ENCODE peak calls at places on chromosome 3, in five cellular contexts. One of them, this sample, is unnamed.
A peak's percentile ranks its signal among the peaks of the same experiment; 100 is the strongest.

GRCh38 chr3:137695351-137695750 is 68.8 kb upstream of the SOX14 start:
- DNase-seq in GM23338: peak; percentile 27
- DNase-seq in K562: no peak
- DNase-seq in HepG2: no peak
- DNase-seq in GM12878: no peak
- DNase-seq in this sample: no peak

GRCh38 chr3:69770219-69770618 is 31.0 kb downstream of the MITF start:
- DNase-seq in K562: no peak
- DNase-seq in GM23338: peak; percentile 19
- DNase-seq in GM12878: no peak
- DNase-seq in HepG2: no peak
- DNase-seq in this sample: peak; percentile 29

GRCh38 chr3:17742837-17743659 is 617 bp upstream of the TBC1D5 start:
- DNase-seq in GM23338: no peak
- DNase-seq in K562: peak; percentile 98
- DNase-seq in GM12878: no peak
- DNase-seq in HepG2: no peak
- DNase-seq in this sample: peak; percentile 92

GRCh38 chr3:108406661-108407206 is 103.7 kb downstream of the MYH15 start:
- DNase-seq in GM23338: peak; percentile 62
- DNase-seq in HepG2: peak; percentile 71
- DNase-seq in K562: peak; percentile 39
- DNase-seq in GM12878: peak; percentile 68
- DNase-seq in this sample: peak; percentile 62

GRCh38 chr3:196207833-196208607 is 3.2 kb downstream of the ZDHHC19 start:
- DNase-seq in K562: peak; percentile 100
- DNase-seq in HepG2: no peak
- DNase-seq in GM12878: no peak
- DNase-seq in GM23338: peak; percentile 95
- DNase-seq in this sample: peak; percentile 57

GRCh38 chr3:125671461-125672243 is 76.4 kb upstream of the OSBPL11 start:
- DNase-seq in K562: no peak
- DNase-seq in GM23338: peak; percentile 27
- DNase-seq in HepG2: no peak
- DNase-seq in GM12878: no peak
- DNase-seq in this sample: no peak

GRCh38 chr3:38638354-38638753 is 11.1 kb downstream of the SCN5A start:
- DNase-seq in GM23338: no peak
- DNase-seq in GM12878: no peak
- DNase-seq in K562: no peak
- DNase-seq in HepG2: no peak
- DNase-seq in this sample: no peak

GRCh38 chr3:120678331-120678845 is 3.7 kb downstream of the HGD start:
- DNase-seq in HepG2: peak; percentile 96
- DNase-seq in GM12878: peak; percentile 35
- DNase-seq in K562: no peak
- DNase-seq in GM23338: peak; percentile 51
- DNase-seq in this sample: peak; percentile 90

GRCh38 chr3:18080198-18080689 is 337.8 kb upstream of the TBC1D5 start:
- DNase-seq in K562: no peak
- DNase-seq in HepG2: no peak
- DNase-seq in GM12878: no peak
- DNase-seq in GM23338: no peak
- DNase-seq in this sample: no peak

GRCh38 chr3:99532246-99532645 is 106.1 kb upstream of the COL8A1 start:
- DNase-seq in GM12878: no peak
- DNase-seq in GM23338: peak; percentile 95
- DNase-seq in HepG2: peak; percentile 29
- DNase-seq in K562: peak; percentile 7
- DNase-seq in this sample: peak; percentile 15

GRCh38 chr3:115792206-115792955 is 169.1 kb downstream of the GAP43 start:
- DNase-seq in HepG2: peak; percentile 95
- DNase-seq in GM23338: no peak
- DNase-seq in GM12878: no peak
- DNase-seq in K562: no peak
- DNase-seq in this sample: no peak

GRCh38 chr3:82942041-82942440 is 1180.6 kb upstream of the GBE1 start:
- DNase-seq in HepG2: no peak
- DNase-seq in GM23338: no peak
- DNase-seq in K562: no peak
- DNase-seq in GM12878: peak; percentile 16
- DNase-seq in this sample: no peak

GRCh38 chr3:109563149-109563548 is 225.8 kb upstream of the DPPA4 start:
- DNase-seq in GM12878: no peak
- DNase-seq in HepG2: no peak
- DNase-seq in GM23338: peak; percentile 4
- DNase-seq in K562: no peak
- DNase-seq in this sample: no peak

GRCh38 chr3:98021821-98022220 is 13.3 kb downstream of the GABRR3 start:
- DNase-seq in GM23338: no peak
- DNase-seq in K562: no peak
- DNase-seq in GM12878: no peak
- DNase-seq in HepG2: no peak
- DNase-seq in this sample: no peak

GRCh38 chr3:124467980-124468902 is 262.0 kb upstream of the UMPS start:
- DNase-seq in GM12878: no peak
- DNase-seq in HepG2: peak; percentile 20
- DNase-seq in GM23338: peak; percentile 76
- DNase-seq in K562: peak; percentile 74
- DNase-seq in this sample: peak; percentile 44

GRCh38 chr3:127747751-127748521 is 74.4 kb downstream of the MGLL start:
- DNase-seq in GM12878: no peak
- DNase-seq in HepG2: no peak
- DNase-seq in GM23338: no peak
- DNase-seq in K562: no peak
- DNase-seq in this sample: peak; percentile 84

GRCh38 chr3:190227064-190227463 is 95.2 kb downstream of the CLDN1 start:
- DNase-seq in GM23338: no peak
- DNase-seq in GM12878: no peak
- DNase-seq in HepG2: no peak
- DNase-seq in K562: no peak
- DNase-seq in this sample: no peak

GRCh38 chr3:39263576-39263975 is 16.3 kb downstream of the CX3CR1 start:
- DNase-seq in K562: no peak
- DNase-seq in GM12878: no peak
- DNase-seq in HepG2: no peak
- DNase-seq in GM23338: no peak
- DNase-seq in this sample: no peak

GRCh38 chr3:76400141-76400540 is 614.8 kb upstream of the ZNF717 start:
- DNase-seq in GM23338: no peak
- DNase-seq in K562: no peak
- DNase-seq in HepG2: no peak
- DNase-seq in GM12878: no peak
- DNase-seq in this sample: no peak

GRCh38 chr3:76410762-76411281 is 625.5 kb upstream of the ZNF717 start:
- DNase-seq in GM12878: no peak
- DNase-seq in GM23338: no peak
- DNase-seq in K562: no peak
- DNase-seq in HepG2: no peak
- DNase-seq in this sample: no peak

GRCh38 chr3:76403556-76403955 is 618.2 kb upstream of the ZNF717 start:
- DNase-seq in GM12878: no peak
- DNase-seq in K562: no peak
- DNase-seq in GM23338: no peak
- DNase-seq in HepG2: no peak
- DNase-seq in this sample: no peak

GRCh38 chr3:76405196-76405595 is 619.8 kb upstream of the ZNF717 start:
- DNase-seq in HepG2: no peak
- DNase-seq in K562: no peak
- DNase-seq in GM23338: no peak
- DNase-seq in GM12878: no peak
- DNase-seq in this sample: no peak
- TF ChIP-seq JUNB in HepG2: no peak
- TF ChIP-seq JUNB in K562: no peak
- TF ChIP-seq JUNB in GM23338: no peak
- TF ChIP-seq JUNB in GM12878: no peak
- TF ChIP-seq JUNB in this sample: no peak

DNA sequence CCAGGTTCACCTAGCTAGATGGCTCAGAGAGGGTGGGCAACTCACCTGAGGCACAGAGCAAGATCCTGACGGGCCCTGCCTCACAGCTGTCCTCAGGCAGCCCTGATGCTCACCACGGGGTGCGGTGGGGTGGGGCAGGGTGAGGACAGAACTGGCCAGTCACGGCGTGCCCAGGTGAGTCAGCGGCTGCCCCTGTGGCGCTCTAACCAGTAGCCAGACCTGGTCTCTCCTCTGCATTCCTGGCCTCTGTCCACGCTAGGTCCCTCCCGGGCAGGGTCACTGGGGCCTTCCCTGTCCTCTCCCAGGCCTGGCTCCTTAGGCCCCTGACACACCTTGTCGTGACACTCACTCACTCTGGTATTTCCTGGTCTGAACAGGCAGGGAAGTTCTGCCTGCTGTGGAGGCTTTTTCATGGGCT is 904 bp downstream of the ALS2CL start:
- DNase-seq in GM23338: peak; percentile 41
- DNase-seq in HepG2: no peak
- DNase-seq in K562: peak; percentile 31
- DNase-seq in GM12878: no peak
- DNase-seq in this sample: peak; percentile 36
- TF ChIP-seq JUNB in GM23338: no peak
- TF ChIP-seq JUNB in HepG2: no peak
- TF ChIP-seq JUNB in K562: no peak
- TF ChIP-seq JUNB in GM12878: no peak
- TF ChIP-seq JUNB in this sample: no peak

DNA sequence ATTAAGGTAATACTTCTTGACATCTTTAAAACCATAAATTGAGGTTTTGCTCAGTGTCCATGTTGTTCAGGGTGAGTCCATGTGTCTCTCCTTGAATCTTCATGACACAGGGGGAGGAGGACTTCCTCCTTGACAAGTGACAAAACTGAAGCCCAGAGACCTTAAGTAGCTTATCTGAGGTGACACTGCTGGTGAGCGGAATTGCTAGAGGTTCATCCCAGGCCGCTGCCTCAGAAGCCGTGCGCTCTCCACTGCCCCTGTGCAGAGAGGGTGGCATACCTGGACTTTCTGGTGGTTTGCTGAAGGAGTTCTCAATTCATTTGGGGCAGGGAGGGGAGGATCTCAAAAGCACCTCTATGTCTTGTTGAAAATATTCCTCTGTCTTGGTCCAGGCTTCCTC is 23.2 kb upstream of the CCDC174 start:
- DNase-seq in HepG2: no peak
- DNase-seq in GM12878: no peak
- DNase-seq in K562: no peak
- DNase-seq in GM23338: no peak
- DNase-seq in this sample: peak; percentile 19
- TF ChIP-seq JUNB in HepG2: no peak
- TF ChIP-seq JUNB in GM12878: no peak
- TF ChIP-seq JUNB in K562: no peak
- TF ChIP-seq JUNB in GM23338: no peak
- TF ChIP-seq JUNB in this sample: no peak

GRCh38 chr3:3862534-3862933 is 63.3 kb downstream of the LRRN1 start:
- DNase-seq in GM12878: no peak
- DNase-seq in HepG2: no peak
- DNase-seq in GM23338: no peak
- DNase-seq in K562: no peak
- DNase-seq in this sample: no peak
- TF ChIP-seq JUNB in GM12878: no peak
- TF ChIP-seq JUNB in HepG2: no peak
- TF ChIP-seq JUNB in GM23338: no peak
- TF ChIP-seq JUNB in K562: no peak
- TF ChIP-seq JUNB in this sample: no peak

DNA sequence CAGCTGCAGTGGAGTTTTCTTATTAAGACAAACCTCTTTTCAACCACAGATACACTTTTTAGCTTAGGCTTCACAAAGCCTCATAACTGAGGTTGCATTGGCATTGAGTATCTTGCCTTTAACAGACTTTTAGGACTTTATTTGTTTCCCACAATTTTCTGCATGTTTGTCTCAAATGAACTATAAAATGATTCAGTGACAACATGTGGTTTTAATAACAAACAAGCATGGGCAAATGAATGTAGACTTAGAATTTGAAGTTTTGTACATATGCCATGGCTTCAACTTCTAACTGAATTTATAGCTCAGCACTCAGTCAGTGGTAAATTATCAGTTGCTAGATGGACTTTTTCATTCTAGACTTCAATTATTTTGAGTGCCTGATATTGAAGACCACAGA is 101.6 kb downstream of the SLC25A26 start:
- DNase-seq in K562: no peak
- DNase-seq in GM23338: no peak
- DNase-seq in GM12878: no peak
- DNase-seq in HepG2: no peak
- DNase-seq in this sample: no peak
- TF ChIP-seq JUNB in K562: no peak
- TF ChIP-seq JUNB in GM23338: no peak
- TF ChIP-seq JUNB in GM12878: no peak
- TF ChIP-seq JUNB in HepG2: no peak
- TF ChIP-seq JUNB in this sample: no peak

GRCh38 chr3:158625881-158626280 is 18.4 kb upstream of the GFM1 start:
- DNase-seq in GM23338: no peak
- DNase-seq in K562: no peak
- DNase-seq in GM12878: no peak
- DNase-seq in HepG2: no peak
- DNase-seq in this sample: no peak
- TF ChIP-seq JUNB in GM23338: no peak
- TF ChIP-seq JUNB in K562: no peak
- TF ChIP-seq JUNB in GM12878: no peak
- TF ChIP-seq JUNB in HepG2: no peak
- TF ChIP-seq JUNB in this sample: no peak

DNA sequence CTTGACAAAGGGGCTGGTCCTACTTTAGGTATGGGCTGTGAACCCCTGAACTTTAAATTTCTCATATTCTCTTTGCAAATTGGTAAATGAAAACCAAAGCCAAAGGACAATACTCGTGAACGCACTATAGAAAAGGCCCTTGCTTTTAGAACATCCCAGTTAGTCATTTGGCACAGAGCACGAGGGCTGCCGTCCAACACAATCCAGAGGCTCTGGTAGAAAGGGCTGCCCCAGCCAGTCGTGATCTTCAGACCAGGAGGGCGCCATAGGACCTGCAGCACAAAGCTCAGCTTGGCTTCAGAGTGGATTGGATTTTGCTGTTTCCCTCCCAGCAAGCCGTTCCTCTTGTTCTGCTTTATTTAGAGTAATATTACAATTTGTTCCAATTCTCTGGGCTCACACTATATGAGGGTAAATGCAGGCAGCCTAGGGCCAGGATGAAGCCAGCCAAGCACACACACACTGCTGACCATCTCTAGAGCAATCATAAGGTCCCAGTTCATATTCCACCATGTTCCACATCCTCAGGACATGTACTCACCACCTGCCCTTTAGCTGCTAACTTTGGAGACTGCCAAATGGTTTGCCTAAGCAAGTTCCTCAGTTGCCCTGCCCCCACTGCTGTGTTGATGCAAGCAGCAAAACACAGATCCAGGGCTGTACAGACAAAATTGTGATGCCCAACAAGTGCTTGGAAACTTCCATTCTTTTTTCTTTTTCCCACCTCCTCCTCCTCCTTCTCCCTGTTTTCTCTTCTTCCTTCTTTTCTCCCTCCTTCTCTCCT is 6.0 kb upstream of the BFSP2 start:
- DNase-seq in GM23338: no peak
- DNase-seq in HepG2: no peak
- DNase-seq in GM12878: no peak
- DNase-seq in K562: no peak
- DNase-seq in this sample: no peak
- TF ChIP-seq JUNB in GM23338: no peak
- TF ChIP-seq JUNB in HepG2: no peak
- TF ChIP-seq JUNB in GM12878: no peak
- TF ChIP-seq JUNB in K562: no peak
- TF ChIP-seq JUNB in this sample: no peak